ENCODE peak calls at places on chromosomes 3 and 15, in five cellular contexts. One of them, this sample, is unnamed.

GRCh38 chr3:123296836-123297626 is 95.3 kb downstream of the SEC22A start:
- DNase-seq in Jurkat, Clone E6-1: no peak
- DNase-seq in Caco-2: no peak
- DNase-seq in cardiac fibroblast: no peak
- DNase-seq in A549: no peak
- DNase-seq in this sample: no peak

GRCh38 chr3:114933407-114933806 is 213.7 kb downstream of the ZBTB20 start:
- DNase-seq in cardiac fibroblast: no peak
- DNase-seq in A549: no peak
- DNase-seq in Caco-2: no peak
- DNase-seq in Jurkat, Clone E6-1: no peak
- DNase-seq in this sample: no peak

GRCh38 chr3:124383051-124383450 is 347.2 kb upstream of the UMPS start:
- DNase-seq in Caco-2: no peak
- DNase-seq in cardiac fibroblast: peak
- DNase-seq in A549: no peak
- DNase-seq in Jurkat, Clone E6-1: no peak
- DNase-seq in this sample: peak

GRCh38 chr3:184466413-184466960 is 86.6 kb downstream of the CHRD start:
- DNase-seq in Jurkat, Clone E6-1: no peak
- DNase-seq in cardiac fibroblast: peak
- DNase-seq in Caco-2: peak
- DNase-seq in A549: no peak
- DNase-seq in this sample: no peak

GRCh38 chr3:177182352-177182751 is 14.9 kb downstream of the TBL1XR1 start:
- DNase-seq in Caco-2: no peak
- DNase-seq in Jurkat, Clone E6-1: no peak
- DNase-seq in cardiac fibroblast: no peak
- DNase-seq in A549: no peak
- DNase-seq in this sample: no peak

GRCh38 chr3:23776352-23776891 is 29.3 kb upstream of the UBE2E1 start:
- DNase-seq in Jurkat, Clone E6-1: no peak
- DNase-seq in cardiac fibroblast: peak
- DNase-seq in Caco-2: no peak
- DNase-seq in A549: no peak
- DNase-seq in this sample: peak

GRCh38 chr3:25396686-25397085 is 31.4 kb upstream of the RARB start:
- DNase-seq in A549: no peak
- DNase-seq in cardiac fibroblast: no peak
- DNase-seq in Caco-2: no peak
- DNase-seq in Jurkat, Clone E6-1: no peak
- DNase-seq in this sample: no peak

GRCh38 chr3:152328841-152329240 is 60.1 kb downstream of the MBNL1 start:
- DNase-seq in Jurkat, Clone E6-1: no peak
- DNase-seq in A549: peak
- DNase-seq in Caco-2: peak
- DNase-seq in cardiac fibroblast: peak
- DNase-seq in this sample: peak

GRCh38 chr15:73936588-73937312 is 10.5 kb downstream of the LOXL1 start:
- DNase-seq in cardiac fibroblast: no peak
- DNase-seq in Caco-2: no peak
- DNase-seq in A549: no peak
- DNase-seq in Jurkat, Clone E6-1: no peak
- DNase-seq in this sample: no peak

GRCh38 chr3:39260957-39261356 is 18.9 kb downstream of the CX3CR1 start:
- DNase-seq in cardiac fibroblast: peak
- DNase-seq in Caco-2: no peak
- DNase-seq in A549: peak
- DNase-seq in Jurkat, Clone E6-1: peak
- DNase-seq in this sample: peak

DNA sequence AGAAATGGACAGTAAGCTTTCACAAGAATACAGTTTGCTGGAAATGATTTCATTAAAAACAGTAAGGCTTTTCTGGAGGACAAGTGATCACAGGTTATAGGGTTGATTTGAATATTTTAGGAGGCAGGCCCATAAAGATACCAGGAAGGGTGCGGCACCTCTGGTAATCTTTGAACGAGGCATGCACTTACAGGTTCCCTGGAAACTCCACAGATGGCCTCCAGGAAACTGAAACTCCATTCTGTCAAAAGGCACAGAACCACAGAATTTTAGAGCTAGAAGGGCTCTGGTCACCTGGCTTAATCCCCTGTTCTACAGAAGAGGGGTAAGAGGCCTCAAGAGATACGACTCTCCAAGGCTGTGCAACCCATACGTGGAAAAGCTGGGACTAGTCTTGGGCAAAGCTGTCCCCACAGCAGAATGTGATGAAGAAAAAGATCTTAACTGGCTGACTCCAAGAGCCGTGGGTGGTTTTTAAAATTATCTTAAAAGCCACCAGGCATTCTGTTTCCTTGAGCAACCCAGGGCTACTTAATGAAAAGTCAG is 1.2 kb downstream of the STARD5 start:
- DNase-seq in Jurkat, Clone E6-1: no peak
- DNase-seq in Caco-2: no peak
- DNase-seq in A549: no peak
- DNase-seq in cardiac fibroblast: no peak
- DNase-seq in this sample: no peak
- H3K4me3 ChIP-seq in Jurkat, Clone E6-1: no peak
- H3K4me3 ChIP-seq in Caco-2: no peak
- H3K4me3 ChIP-seq in A549: no peak
- H3K4me3 ChIP-seq in cardiac fibroblast: peak
- H3K4me3 ChIP-seq in this sample: peak

GRCh38 chr3:69543080-69543429 is 157.2 kb upstream of the FRMD4B start:
- DNase-seq in Caco-2: no peak
- DNase-seq in A549: no peak
- DNase-seq in cardiac fibroblast: no peak
- DNase-seq in Jurkat, Clone E6-1: no peak
- DNase-seq in this sample: no peak
- H3K4me3 ChIP-seq in Caco-2: no peak
- H3K4me3 ChIP-seq in A549: no peak
- H3K4me3 ChIP-seq in cardiac fibroblast: no peak
- H3K4me3 ChIP-seq in Jurkat, Clone E6-1: no peak
- H3K4me3 ChIP-seq in this sample: no peak

DNA sequence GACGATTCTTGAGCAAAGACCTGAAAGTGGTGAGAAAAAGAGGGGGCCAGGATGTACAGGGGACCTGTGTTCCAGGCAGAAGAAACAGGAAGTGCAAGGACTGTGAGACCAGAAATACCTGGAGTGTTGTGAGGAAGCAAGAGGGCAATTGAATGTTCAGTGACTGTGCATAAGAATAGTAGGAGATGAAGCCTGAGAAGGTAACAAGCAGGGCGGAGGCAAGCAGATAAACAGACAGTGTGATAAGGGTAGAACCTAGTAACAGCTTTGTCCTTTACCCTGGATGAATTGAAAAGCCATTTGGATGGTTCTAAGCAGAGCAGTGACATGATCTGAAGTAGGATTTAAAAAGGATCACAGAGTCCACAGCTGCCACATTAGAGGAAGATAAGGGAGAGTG is 4.0 kb upstream of the PLOD2 start:
- DNase-seq in A549: peak
- DNase-seq in Jurkat, Clone E6-1: no peak
- DNase-seq in cardiac fibroblast: peak
- DNase-seq in Caco-2: no peak
- DNase-seq in this sample: no peak
- H3K4me3 ChIP-seq in A549: peak
- H3K4me3 ChIP-seq in Jurkat, Clone E6-1: no peak
- H3K4me3 ChIP-seq in cardiac fibroblast: no peak
- H3K4me3 ChIP-seq in Caco-2: no peak
- H3K4me3 ChIP-seq in this sample: no peak

DNA sequence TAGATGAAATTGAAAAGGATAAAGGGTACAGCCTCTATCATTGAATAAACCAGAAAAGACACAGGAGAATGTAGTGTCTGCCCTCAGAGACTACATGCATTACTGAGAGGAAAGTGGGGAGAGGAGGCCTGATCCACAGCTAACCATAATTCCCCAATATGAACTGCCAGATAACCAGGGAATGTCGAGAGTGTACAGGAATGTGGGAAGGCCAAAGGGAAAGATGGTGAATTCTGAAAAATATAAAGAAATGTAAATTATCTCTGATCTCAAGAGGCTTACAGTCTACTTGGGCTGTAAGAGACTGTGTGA is 22.3 kb downstream of the MYO1E start:
- DNase-seq in A549: peak
- DNase-seq in Jurkat, Clone E6-1: no peak
- DNase-seq in Caco-2: no peak
- DNase-seq in cardiac fibroblast: no peak
- DNase-seq in this sample: no peak
- H3K4me3 ChIP-seq in A549: no peak
- H3K4me3 ChIP-seq in Jurkat, Clone E6-1: no peak
- H3K4me3 ChIP-seq in Caco-2: no peak
- H3K4me3 ChIP-seq in cardiac fibroblast: no peak
- H3K4me3 ChIP-seq in this sample: no peak

GRCh38 chr3:15206662-15207576 is 873 bp downstream of the CAPN7 start:
- DNase-seq in cardiac fibroblast: peak
- DNase-seq in Jurkat, Clone E6-1: no peak
- DNase-seq in A549: peak
- DNase-seq in Caco-2: peak
- DNase-seq in this sample: peak
- H3K4me3 ChIP-seq in cardiac fibroblast: peak
- H3K4me3 ChIP-seq in Jurkat, Clone E6-1: peak
- H3K4me3 ChIP-seq in A549: peak
- H3K4me3 ChIP-seq in Caco-2: peak
- H3K4me3 ChIP-seq in this sample: peak

GRCh38 chr3:42080452-42080872 is 10.7 kb upstream of the TRAK1 start:
- DNase-seq in Jurkat, Clone E6-1: no peak
- DNase-seq in A549: peak
- DNase-seq in Caco-2: peak
- DNase-seq in cardiac fibroblast: peak
- DNase-seq in this sample: peak

GRCh38 chr3:42078686-42079085 is 12.5 kb upstream of the TRAK1 start:
- DNase-seq in A549: no peak
- DNase-seq in Caco-2: no peak
- DNase-seq in cardiac fibroblast: no peak
- DNase-seq in Jurkat, Clone E6-1: no peak
- DNase-seq in this sample: no peak

GRCh38 chr3:42081814-42082473 is 9.2 kb upstream of the TRAK1 start:
- DNase-seq in A549: no peak
- DNase-seq in Jurkat, Clone E6-1: no peak
- DNase-seq in cardiac fibroblast: no peak
- DNase-seq in Caco-2: no peak
- DNase-seq in this sample: no peak

GRCh38 chr3:42077785-42078184 is 13.4 kb upstream of the TRAK1 start:
- DNase-seq in Caco-2: no peak
- DNase-seq in Jurkat, Clone E6-1: no peak
- DNase-seq in cardiac fibroblast: no peak
- DNase-seq in A549: no peak
- DNase-seq in this sample: no peak

GRCh38 chr3:42079701-42080323 is 11.3 kb upstream of the TRAK1 start:
- DNase-seq in Jurkat, Clone E6-1: no peak
- DNase-seq in Caco-2: no peak
- DNase-seq in cardiac fibroblast: no peak
- DNase-seq in A549: peak
- DNase-seq in this sample: no peak
- H3K4me3 ChIP-seq in Jurkat, Clone E6-1: no peak
- H3K4me3 ChIP-seq in Caco-2: no peak
- H3K4me3 ChIP-seq in cardiac fibroblast: no peak
- H3K4me3 ChIP-seq in A549: no peak
- H3K4me3 ChIP-seq in this sample: no peak

GRCh38 chr15:34514251-34514760 is 69.1 kb downstream of the GOLGA8B start:
- DNase-seq in A549: peak
- DNase-seq in Jurkat, Clone E6-1: no peak
- DNase-seq in Caco-2: peak
- DNase-seq in cardiac fibroblast: no peak
- DNase-seq in this sample: peak
- H3K4me3 ChIP-seq in A549: peak
- H3K4me3 ChIP-seq in Jurkat, Clone E6-1: peak
- H3K4me3 ChIP-seq in Caco-2: peak
- H3K4me3 ChIP-seq in cardiac fibroblast: peak
- H3K4me3 ChIP-seq in this sample: peak

This sample was measured in fibroblast of villous mesenchyme.